ENCODE peak calls at places on chromosomes 2 and 18, in nine cellular contexts. L is adrenal gland, Z is stomach, V is uterus, J is heart left ventricle, A is IMR-90, F is A549, I is tibial nerve, Y is body of pancreas. R is an unnamed sample.

GRCh38 chr2:97765933-97766332 is 52.6 kb downstream of the ZAP70 start:
- DNase-seq in Z (no peak), I (no peak), Y (no peak), A (no peak), V (no peak), L (no peak), F (no peak), J (no peak), R (no peak)

GRCh38 chr2:60652822-60653315 is 99.4 kb upstream of the BCL11A start:
- DNase-seq in Z (no peak), F (no peak), Y (no peak), J (no peak), A (no peak), I (no peak), L (no peak), V (no peak), R (no peak)

GRCh38 chr18:80197490-80197889 is 49.8 kb downstream of the PARD6G start:
- DNase-seq in A (peak; percentile 14), Z (no peak), Y (no peak), I (no peak), F (no peak), L (no peak), V (no peak), J (no peak), R (no peak)

GRCh38 chr2:71555798-71556454 is 102.6 kb downstream of the DYSF start:
- DNase-seq in Y (peak; percentile 31), L (no peak), F (no peak), Z (no peak), I (no peak), V (no peak), J (peak; percentile 42), A (no peak), R (no peak)

GRCh38 chr2:176817061-176817565 is 395.5 kb upstream of the HNRNPA3 start:
- DNase-seq in J (no peak), A (no peak), V (no peak), I (no peak), Y (no peak), F (no peak), Z (no peak), L (no peak), R (no peak)

GRCh38 chr18:59318460-59318859 is at the start of gene CPLX4:
- DNase-seq in J (no peak), A (no peak), I (no peak), V (no peak), L (no peak), F (no peak), Z (no peak), Y (no peak), R (no peak)

GRCh38 chr2:105677901-105678300 is 66.8 kb upstream of the NCK2 start:
- DNase-seq in A (no peak), V (no peak), I (no peak), L (no peak), Z (no peak), J (no peak), F (no peak), Y (no peak), R (no peak)

GRCh38 chr2:9548506-9548905 is 7.1 kb downstream of the ADAM17 start:
- DNase-seq in I (no peak), Y (no peak), J (no peak), Z (no peak), V (no peak), L (no peak), F (no peak), A (peak; percentile 69), R (no peak)

GRCh38 chr2:241802806-241803318 is 6.1 kb upstream of the NEU4 start:
- DNase-seq in F (no peak), L (peak; percentile 54), A (no peak), Z (no peak), Y (no peak), I (no peak), J (no peak), V (no peak), R (no peak)

GRCh38 chr2:215435809-215436704 is at the start of gene FN1:
- DNase-seq in V (peak; percentile 96), Z (peak; percentile 77), I (peak; percentile 93), J (peak; percentile 94), F (peak; percentile 62), L (peak; percentile 73), A (peak; percentile 98), Y (peak; percentile 75), R (peak; percentile 69)

GRCh38 chr2:165164201-165164600 is 39.6 kb downstream of the SCN3A start:
- DNase-seq in Y (no peak), I (no peak), F (no peak), Z (no peak), V (no peak), L (no peak), J (no peak), A (peak; percentile 13), R (no peak)

GRCh38 chr18:38115201-38115600 is 549.6 kb upstream of the CELF4 start:
- DNase-seq in I (no peak), J (no peak), Y (no peak), Z (no peak), A (no peak), V (no peak), F (no peak), L (no peak), R (no peak)

GRCh38 chr18:79680100-79680879 is 687 bp downstream of the CTDP1 start:
- DNase-seq in I (peak; percentile 36), A (peak; percentile 52), V (no peak), L (peak; percentile 75), Y (peak; percentile 44), F (peak; percentile 51), J (peak; percentile 71), Z (peak; percentile 39), R (no peak)

GRCh38 chr2:199228887-199229819 is 228.6 kb downstream of the SATB2 start:
- DNase-seq in V (no peak), J (no peak), Y (no peak), I (no peak), Z (no peak), F (no peak), L (no peak), A (peak; percentile 97), R (no peak)

GRCh38 chr2:138846216-138846821 is 66.1 kb upstream of the NXPH2 start:
- DNase-seq in J (no peak), Z (no peak), A (peak; percentile 7), L (no peak), I (no peak), Y (no peak), V (no peak), F (peak; percentile 39), R (no peak)

DNA sequence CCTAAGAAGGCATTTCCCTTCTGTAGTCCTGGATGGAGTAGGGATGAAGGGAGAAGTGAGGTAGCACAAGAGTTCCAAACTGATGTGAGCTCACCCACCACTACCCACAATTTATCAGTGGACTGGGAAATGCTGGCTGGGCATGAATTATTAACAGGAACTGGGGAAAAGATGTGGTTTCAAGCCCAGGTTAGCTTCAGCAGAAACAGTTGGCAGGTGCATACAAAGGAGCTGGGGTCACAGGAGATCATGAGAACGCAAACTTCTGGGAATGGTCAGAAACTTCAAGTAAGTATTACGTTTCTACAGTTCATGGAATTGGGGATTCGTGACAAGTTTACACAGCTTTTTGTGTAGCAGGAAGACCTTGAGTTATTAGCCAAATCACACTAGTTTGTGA is 5.4 kb downstream of the CCDC141 start:
- DNase-seq in I (no peak), V (no peak), A (no peak), L (no peak), Z (no peak), Y (no peak), J (no peak), F (no peak), R (no peak)
- TF ChIP-seq POLR2A in I (no peak), V (no peak), A (no peak), L (no peak), Z (no peak), Y (no peak), J (no peak), F (no peak), R (no peak)

GRCh38 chr2:237472187-237472712 is 14.8 kb upstream of the MLPH start:
- DNase-seq in F (no peak), Z (no peak), I (no peak), L (no peak), V (no peak), Y (no peak), A (no peak), J (no peak), R (no peak)

GRCh38 chr2:237472909-237473308 is 14.1 kb upstream of the MLPH start:
- DNase-seq in J (no peak), I (no peak), Y (no peak), L (no peak), F (no peak), A (no peak), V (no peak), Z (no peak), R (no peak)

GRCh38 chr2:237474931-237475703 is 11.9 kb upstream of the MLPH start:
- DNase-seq in Y (peak; percentile 84), Z (peak; percentile 88), J (peak; percentile 93), L (peak; percentile 83), F (peak; percentile 71), A (peak; percentile 77), V (peak; percentile 85), I (peak; percentile 75), R (peak; percentile 71)

GRCh38 chr2:237474511-237474911 is 12.5 kb upstream of the MLPH start:
- DNase-seq in A (no peak), Y (peak; percentile 44), V (peak; percentile 63), L (peak; percentile 9), J (peak; percentile 82), F (no peak), Z (no peak), I (no peak), R (no peak)

GRCh38 chr2:237473474-237474453 is 13.3 kb upstream of the MLPH start:
- DNase-seq in Z (no peak), A (peak; percentile 67), J (no peak), V (no peak), I (no peak), L (peak; percentile 22), Y (no peak), F (no peak), R (peak; percentile 53)
- H3K4me3 ChIP-seq in Z (no peak overlapping the region), A (no peak overlapping the region), J (no peak overlapping the region), V (no peak overlapping the region), I (no peak overlapping the region), L (no peak overlapping the region), Y (no peak overlapping the region), F (no peak overlapping the region), R (no peak overlapping the region)

DNA sequence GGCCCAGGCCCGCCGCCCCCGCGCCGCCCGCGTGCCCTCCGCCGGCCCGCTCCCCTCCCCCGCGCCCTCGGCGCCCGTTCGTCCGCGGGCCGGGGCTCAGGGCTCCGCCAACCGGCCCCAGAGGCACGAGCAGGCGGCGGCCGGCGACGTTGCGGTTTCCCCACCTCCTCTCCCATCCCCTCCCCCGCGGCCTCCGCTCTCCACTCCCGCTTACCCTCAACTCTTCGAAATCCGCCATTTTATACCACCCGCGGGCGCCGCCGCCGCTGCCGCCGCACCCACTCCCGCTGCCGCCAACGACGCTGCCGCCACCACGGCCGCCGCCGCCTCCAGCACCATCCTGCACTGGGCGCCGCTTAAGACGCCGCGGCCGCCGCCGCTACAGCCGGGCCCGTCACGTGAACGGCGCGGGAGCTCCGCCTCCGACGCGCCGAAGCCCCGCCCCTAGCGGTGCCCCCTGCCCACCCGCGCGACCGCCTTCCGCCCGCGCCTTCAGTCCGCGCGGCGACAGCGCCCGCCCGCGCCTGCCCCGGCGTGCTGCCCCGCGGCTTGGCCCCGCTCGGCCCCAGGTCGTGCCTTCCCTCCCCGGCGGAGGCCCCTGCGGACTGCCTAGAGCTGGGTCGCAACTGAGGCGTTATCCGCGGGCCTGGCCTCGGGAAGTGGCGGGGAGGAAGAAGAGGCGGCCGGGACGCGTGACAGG is at the start of the genes KATNAL2 and PIAS2:
- DNase-seq in V (peak; percentile 58), A (peak; percentile 58), Y (peak; percentile 75), I (peak; percentile 63), J (peak; percentile 92), F (peak; percentile 29), Z (peak; percentile 85), L (peak; percentile 80), R (peak; percentile 59)
- TF ChIP-seq POLR2A in V (peak; percentile 93), A (peak; percentile 79), Y (peak; percentile 70), I (peak; percentile 83), J (peak; percentile 36), F (peak; percentile 78), Z (no peak), L (peak; percentile 89), R (no peak)

GRCh38 chr2:174544156-174544555 is 53.4 kb downstream of the WIPF1 start:
- DNase-seq in Z (no peak), V (no peak), Y (no peak), L (no peak), F (no peak), J (no peak), A (no peak), I (no peak), R (no peak)
- H3K4me3 ChIP-seq in Z (no peak overlapping the region), V (no peak overlapping the region), Y (no peak overlapping the region), L (no peak overlapping the region), F (no peak overlapping the region), J (no peak overlapping the region), A (no peak overlapping the region), I (no peak overlapping the region), R (no peak overlapping the region)

R was measured in breast epithelium.